ENCODE peak calls at places on chromosomes 7 and 10, in nine cellular contexts. One of them, this sample, is unnamed.

GRCh38 chr10:5581670-5582566 is 57.2 kb downstream of the CALML3 start:
- DNase-seq in GM23338: no peak
- DNase-seq in esophagus squamous epithelium: no peak
- DNase-seq in breast epithelium: no peak
- DNase-seq in fibroblast of lung: no peak
- DNase-seq in K562: no peak
- DNase-seq in RWPE1: no peak
- DNase-seq in right lobe of liver: no peak
- DNase-seq in CD4-positive, alpha-beta T cell: no peak
- DNase-seq in this sample: no peak

GRCh38 chr10:102802920-102803534 is 34.2 kb downstream of the CYP17A1 start:
- DNase-seq in breast epithelium: no peak
- DNase-seq in esophagus squamous epithelium: no peak
- DNase-seq in GM23338: peak; percentile 73
- DNase-seq in K562: no peak
- DNase-seq in RWPE1: no peak
- DNase-seq in CD4-positive, alpha-beta T cell: no peak
- DNase-seq in fibroblast of lung: peak; percentile 81
- DNase-seq in right lobe of liver: peak; percentile 38
- DNase-seq in this sample: no peak

GRCh38 chr7:117283371-117283770 is 39.5 kb downstream of the WNT2 start:
- DNase-seq in GM23338: no peak
- DNase-seq in esophagus squamous epithelium: no peak
- DNase-seq in RWPE1: no peak
- DNase-seq in K562: no peak
- DNase-seq in breast epithelium: no peak
- DNase-seq in CD4-positive, alpha-beta T cell: no peak
- DNase-seq in fibroblast of lung: peak; percentile 31
- DNase-seq in right lobe of liver: no peak
- DNase-seq in this sample: no peak

GRCh38 chr7:2971914-2972530 is 71.6 kb downstream of the CARD11 start:
- DNase-seq in fibroblast of lung: no peak
- DNase-seq in right lobe of liver: no peak
- DNase-seq in RWPE1: no peak
- DNase-seq in K562: no peak
- DNase-seq in breast epithelium: no peak
- DNase-seq in esophagus squamous epithelium: no peak
- DNase-seq in CD4-positive, alpha-beta T cell: no peak
- DNase-seq in GM23338: no peak
- DNase-seq in this sample: no peak

GRCh38 chr7:332646-333398 is 42.9 kb downstream of the FOXL3 start:
- DNase-seq in RWPE1: peak; percentile 81
- DNase-seq in right lobe of liver: peak; percentile 89
- DNase-seq in CD4-positive, alpha-beta T cell: peak; percentile 93
- DNase-seq in K562: peak; percentile 87
- DNase-seq in fibroblast of lung: peak; percentile 51
- DNase-seq in esophagus squamous epithelium: no peak
- DNase-seq in breast epithelium: peak; percentile 68
- DNase-seq in GM23338: peak; percentile 93
- DNase-seq in this sample: peak; percentile 57

GRCh38 chr10:95242581-95243317 is 48.1 kb downstream of the PDLIM1 start:
- DNase-seq in breast epithelium: no peak
- DNase-seq in CD4-positive, alpha-beta T cell: no peak
- DNase-seq in K562: peak; percentile 15
- DNase-seq in right lobe of liver: no peak
- DNase-seq in RWPE1: no peak
- DNase-seq in esophagus squamous epithelium: no peak
- DNase-seq in GM23338: peak; percentile 86
- DNase-seq in fibroblast of lung: peak; percentile 69
- DNase-seq in this sample: peak; percentile 6

GRCh38 chr7:140349172-140349771 is 49.1 kb downstream of the SLC37A3 start:
- DNase-seq in GM23338: no peak
- DNase-seq in RWPE1: no peak
- DNase-seq in fibroblast of lung: no peak
- DNase-seq in K562: no peak
- DNase-seq in CD4-positive, alpha-beta T cell: no peak
- DNase-seq in breast epithelium: no peak
- DNase-seq in right lobe of liver: no peak
- DNase-seq in esophagus squamous epithelium: no peak
- DNase-seq in this sample: peak; percentile 2

GRCh38 chr7:98323597-98324322 is 42.3 kb downstream of the BRI3 start:
- DNase-seq in GM23338: peak; percentile 80
- DNase-seq in fibroblast of lung: peak; percentile 41
- DNase-seq in breast epithelium: no peak
- DNase-seq in esophagus squamous epithelium: no peak
- DNase-seq in right lobe of liver: no peak
- DNase-seq in K562: no peak
- DNase-seq in RWPE1: no peak
- DNase-seq in CD4-positive, alpha-beta T cell: no peak
- DNase-seq in this sample: peak; percentile 35

GRCh38 chr10:131435232-131435631 is 123.7 kb upstream of the TCERG1L start:
- DNase-seq in K562: no peak
- DNase-seq in right lobe of liver: no peak
- DNase-seq in breast epithelium: no peak
- DNase-seq in fibroblast of lung: no peak
- DNase-seq in RWPE1: no peak
- DNase-seq in GM23338: no peak
- DNase-seq in CD4-positive, alpha-beta T cell: no peak
- DNase-seq in esophagus squamous epithelium: no peak
- DNase-seq in this sample: no peak

GRCh38 chr10:131845505-131846223 is 55.1 kb upstream of the PPP2R2D start:
- DNase-seq in breast epithelium: no peak
- DNase-seq in CD4-positive, alpha-beta T cell: no peak
- DNase-seq in GM23338: no peak
- DNase-seq in esophagus squamous epithelium: no peak
- DNase-seq in K562: no peak
- DNase-seq in RWPE1: no peak
- DNase-seq in right lobe of liver: no peak
- DNase-seq in fibroblast of lung: no peak
- DNase-seq in this sample: no peak

GRCh38 chr7:73646785-73647724 is 20.6 kb upstream of the VPS37D start:
- DNase-seq in K562: no peak
- DNase-seq in CD4-positive, alpha-beta T cell: no peak
- DNase-seq in right lobe of liver: no peak
- DNase-seq in breast epithelium: no peak
- DNase-seq in RWPE1: no peak
- DNase-seq in fibroblast of lung: no peak
- DNase-seq in esophagus squamous epithelium: no peak
- DNase-seq in GM23338: no peak
- DNase-seq in this sample: no peak

GRCh38 chr7:147231275-147231674 is 1114.7 kb downstream of the CNTNAP2 start:
- DNase-seq in esophagus squamous epithelium: no peak
- DNase-seq in CD4-positive, alpha-beta T cell: no peak
- DNase-seq in GM23338: no peak
- DNase-seq in breast epithelium: no peak
- DNase-seq in fibroblast of lung: no peak
- DNase-seq in right lobe of liver: no peak
- DNase-seq in K562: no peak
- DNase-seq in RWPE1: no peak
- DNase-seq in this sample: no peak

GRCh38 chr7:87213801-87214200 is 5.7 kb downstream of the TMEM243 start:
- DNase-seq in GM23338: no peak
- DNase-seq in K562: no peak
- DNase-seq in CD4-positive, alpha-beta T cell: no peak
- DNase-seq in RWPE1: no peak
- DNase-seq in breast epithelium: no peak
- DNase-seq in fibroblast of lung: no peak
- DNase-seq in esophagus squamous epithelium: no peak
- DNase-seq in right lobe of liver: no peak
- DNase-seq in this sample: no peak

GRCh38 chr10:97685395-97685958 is 1.6 kb downstream of the AVPI1 start:
- DNase-seq in esophagus squamous epithelium: no peak
- DNase-seq in right lobe of liver: peak; percentile 40
- DNase-seq in K562: peak; percentile 38
- DNase-seq in breast epithelium: no peak
- DNase-seq in RWPE1: peak; percentile 74
- DNase-seq in CD4-positive, alpha-beta T cell: no peak
- DNase-seq in fibroblast of lung: peak; percentile 59
- DNase-seq in GM23338: peak; percentile 72
- DNase-seq in this sample: no peak

GRCh38 chr7:143227806-143228205 is 6.0 kb downstream of the TAS2R40 start:
- DNase-seq in CD4-positive, alpha-beta T cell: no peak
- DNase-seq in breast epithelium: no peak
- DNase-seq in fibroblast of lung: no peak
- DNase-seq in RWPE1: no peak
- DNase-seq in right lobe of liver: no peak
- DNase-seq in GM23338: no peak
- DNase-seq in K562: no peak
- DNase-seq in esophagus squamous epithelium: no peak
- DNase-seq in this sample: no peak

GRCh38 chr7:143225047-143225446 is 3.2 kb downstream of the TAS2R40 start:
- DNase-seq in RWPE1: no peak
- DNase-seq in K562: no peak
- DNase-seq in esophagus squamous epithelium: no peak
- DNase-seq in fibroblast of lung: no peak
- DNase-seq in CD4-positive, alpha-beta T cell: no peak
- DNase-seq in GM23338: no peak
- DNase-seq in breast epithelium: no peak
- DNase-seq in right lobe of liver: no peak
- DNase-seq in this sample: no peak

GRCh38 chr7:143236408-143236990 is 14.7 kb downstream of the TAS2R40 start:
- DNase-seq in GM23338: no peak
- DNase-seq in K562: no peak
- DNase-seq in esophagus squamous epithelium: no peak
- DNase-seq in breast epithelium: no peak
- DNase-seq in CD4-positive, alpha-beta T cell: no peak
- DNase-seq in right lobe of liver: no peak
- DNase-seq in RWPE1: no peak
- DNase-seq in fibroblast of lung: no peak
- DNase-seq in this sample: no peak

GRCh38 chr7:143229054-143229790 is 7.4 kb downstream of the TAS2R40 start:
- DNase-seq in K562: no peak
- DNase-seq in CD4-positive, alpha-beta T cell: no peak
- DNase-seq in breast epithelium: no peak
- DNase-seq in GM23338: peak; percentile 58
- DNase-seq in right lobe of liver: no peak
- DNase-seq in fibroblast of lung: no peak
- DNase-seq in RWPE1: no peak
- DNase-seq in esophagus squamous epithelium: no peak
- DNase-seq in this sample: no peak

GRCh38 chr7:143230602-143231457 is 9.0 kb downstream of the TAS2R40 start:
- DNase-seq in fibroblast of lung: no peak
- DNase-seq in right lobe of liver: no peak
- DNase-seq in breast epithelium: no peak
- DNase-seq in esophagus squamous epithelium: no peak
- DNase-seq in CD4-positive, alpha-beta T cell: no peak
- DNase-seq in K562: no peak
- DNase-seq in RWPE1: no peak
- DNase-seq in GM23338: no peak
- DNase-seq in this sample: no peak
- H3K27ac ChIP-seq in fibroblast of lung: no peak overlapping the region
- H3K27ac ChIP-seq in right lobe of liver: no peak overlapping the region
- H3K27ac ChIP-seq in breast epithelium: no peak overlapping the region
- H3K27ac ChIP-seq in esophagus squamous epithelium: no peak overlapping the region
- H3K27ac ChIP-seq in CD4-positive, alpha-beta T cell: no peak overlapping the region
- H3K27ac ChIP-seq in K562: no peak overlapping the region
- H3K27ac ChIP-seq in RWPE1: no peak overlapping the region
- H3K27ac ChIP-seq in GM23338: no peak overlapping the region
- H3K27ac ChIP-seq in this sample: no peak overlapping the region

GRCh38 chr10:31940839-31941653 is 12.4 kb upstream of the ARHGAP12 start:
- DNase-seq in K562: peak; percentile 34
- DNase-seq in fibroblast of lung: peak; percentile 86
- DNase-seq in breast epithelium: no peak
- DNase-seq in RWPE1: peak; percentile 91
- DNase-seq in CD4-positive, alpha-beta T cell: no peak
- DNase-seq in right lobe of liver: peak; percentile 48
- DNase-seq in GM23338: no peak
- DNase-seq in esophagus squamous epithelium: no peak
- DNase-seq in this sample: no peak

GRCh38 chr10:31942892-31943291 is 14.3 kb upstream of the ARHGAP12 start:
- DNase-seq in RWPE1: no peak
- DNase-seq in right lobe of liver: no peak
- DNase-seq in K562: no peak
- DNase-seq in breast epithelium: no peak
- DNase-seq in CD4-positive, alpha-beta T cell: no peak
- DNase-seq in fibroblast of lung: no peak
- DNase-seq in GM23338: no peak
- DNase-seq in esophagus squamous epithelium: no peak
- DNase-seq in this sample: no peak

GRCh38 chr10:31937371-31937770 is 8.7 kb upstream of the ARHGAP12 start:
- DNase-seq in esophagus squamous epithelium: no peak
- DNase-seq in K562: no peak
- DNase-seq in right lobe of liver: no peak
- DNase-seq in RWPE1: no peak
- DNase-seq in fibroblast of lung: no peak
- DNase-seq in GM23338: no peak
- DNase-seq in CD4-positive, alpha-beta T cell: no peak
- DNase-seq in breast epithelium: no peak
- DNase-seq in this sample: no peak

GRCh38 chr10:31942435-31942834 is 13.8 kb upstream of the ARHGAP12 start:
- DNase-seq in fibroblast of lung: no peak
- DNase-seq in esophagus squamous epithelium: no peak
- DNase-seq in K562: no peak
- DNase-seq in GM23338: no peak
- DNase-seq in right lobe of liver: no peak
- DNase-seq in RWPE1: no peak
- DNase-seq in CD4-positive, alpha-beta T cell: no peak
- DNase-seq in breast epithelium: no peak
- DNase-seq in this sample: no peak

GRCh38 chr10:31939797-31940708 is 11.4 kb upstream of the ARHGAP12 start:
- DNase-seq in right lobe of liver: no peak
- DNase-seq in GM23338: no peak
- DNase-seq in breast epithelium: no peak
- DNase-seq in fibroblast of lung: no peak
- DNase-seq in K562: no peak
- DNase-seq in RWPE1: peak; percentile 24
- DNase-seq in CD4-positive, alpha-beta T cell: no peak
- DNase-seq in esophagus squamous epithelium: no peak
- DNase-seq in this sample: no peak
- H3K27ac ChIP-seq in right lobe of liver: peak overlapping the region; percentile 63
- H3K27ac ChIP-seq in GM23338: no peak overlapping the region
- H3K27ac ChIP-seq in breast epithelium: peak overlapping the region; percentile 48
- H3K27ac ChIP-seq in fibroblast of lung: peak overlapping the region; percentile 68
- H3K27ac ChIP-seq in K562: no peak overlapping the region
- H3K27ac ChIP-seq in RWPE1: no peak overlapping the region
- H3K27ac ChIP-seq in CD4-positive, alpha-beta T cell: no peak overlapping the region
- H3K27ac ChIP-seq in esophagus squamous epithelium: no peak overlapping the region
- H3K27ac ChIP-seq in this sample: no peak overlapping the region

DNA sequence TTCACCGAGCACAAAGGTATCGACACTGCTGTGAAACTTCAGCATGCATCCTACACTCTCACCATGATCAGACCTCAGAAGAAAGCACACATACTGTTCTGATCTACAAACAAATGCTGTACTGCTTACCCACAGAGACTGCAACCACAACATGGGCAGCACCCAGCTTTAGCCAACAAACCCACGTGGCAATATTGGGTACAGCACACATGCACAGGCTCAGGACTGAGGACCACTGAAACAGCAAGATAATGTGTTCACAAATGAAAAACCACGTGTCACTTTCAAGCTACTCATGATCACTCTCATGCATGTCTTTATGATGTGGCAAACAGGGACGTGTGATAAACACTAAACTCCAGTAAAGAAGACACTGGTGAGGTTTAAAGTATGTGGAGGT is 119.3 kb upstream of the PTN start:
- DNase-seq in right lobe of liver: no peak
- DNase-seq in esophagus squamous epithelium: no peak
- DNase-seq in fibroblast of lung: no peak
- DNase-seq in CD4-positive, alpha-beta T cell: no peak
- DNase-seq in K562: no peak
- DNase-seq in breast epithelium: no peak
- DNase-seq in GM23338: no peak
- DNase-seq in RWPE1: no peak
- DNase-seq in this sample: peak; percentile 20
- H3K27ac ChIP-seq in right lobe of liver: no peak overlapping the region
- H3K27ac ChIP-seq in esophagus squamous epithelium: no peak overlapping the region
- H3K27ac ChIP-seq in fibroblast of lung: no peak overlapping the region
- H3K27ac ChIP-seq in CD4-positive, alpha-beta T cell: no peak overlapping the region
- H3K27ac ChIP-seq in K562: no peak overlapping the region
- H3K27ac ChIP-seq in breast epithelium: peak overlapping the region; percentile 73
- H3K27ac ChIP-seq in GM23338: no peak overlapping the region
- H3K27ac ChIP-seq in RWPE1: no peak overlapping the region
- H3K27ac ChIP-seq in this sample: no peak overlapping the region

GRCh38 chr10:80273523-80274170 is 15.8 kb downstream of the MAT1A start:
- DNase-seq in fibroblast of lung: no peak
- DNase-seq in right lobe of liver: peak; percentile 26
- DNase-seq in RWPE1: no peak
- DNase-seq in CD4-positive, alpha-beta T cell: no peak
- DNase-seq in breast epithelium: no peak
- DNase-seq in GM23338: no peak
- DNase-seq in esophagus squamous epithelium: no peak
- DNase-seq in K562: peak; percentile 9
- DNase-seq in this sample: no peak
- H3K27ac ChIP-seq in fibroblast of lung: no peak overlapping the region
- H3K27ac ChIP-seq in right lobe of liver: peak overlapping the region; percentile 73
- H3K27ac ChIP-seq in RWPE1: no peak overlapping the region
- H3K27ac ChIP-seq in CD4-positive, alpha-beta T cell: no peak overlapping the region
- H3K27ac ChIP-seq in breast epithelium: no peak overlapping the region
- H3K27ac ChIP-seq in GM23338: no peak overlapping the region
- H3K27ac ChIP-seq in esophagus squamous epithelium: no peak overlapping the region
- H3K27ac ChIP-seq in K562: no peak overlapping the region
- H3K27ac ChIP-seq in this sample: no peak overlapping the region

This sample was measured in caudate nucleus.